ENCODE peak calls at places on chromosome 22, in eight cellular contexts. J is IMR-90; U is epithelial cell of esophagus; H is SK-N-SH; P is psoas muscle; B is HFF-Myc; C is RWPE1; G is CD4-positive, alpha-beta T cell. M is an unnamed sample.

GRCh38 chr22:37499006-37499707 is 13.0 kb upstream of the MFNG start:
- DNase-seq in J (no peak), U (no peak), H (no peak), P (no peak), B (no peak), C (no peak), G (no peak), M (no peak)

GRCh38 chr22:47918936-47919505 is 1156.6 kb downstream of the TBC1D22A start:
- DNase-seq in J (no peak), U (no peak), H (no peak), P (no peak), B (no peak), C (no peak), G (no peak), M (no peak)

GRCh38 chr22:49793296-49793695 is 34.4 kb downstream of the BRD1 start:
- DNase-seq in J (no peak), U (no peak), H (peak), P (no peak), B (no peak), C (no peak), G (no peak), M (no peak)

GRCh38 chr22:23437779-23438178 is 142.3 kb downstream of the IGLL1 start:
- DNase-seq in J (no peak), U (no peak), H (no peak), P (no peak), B (no peak), C (no peak), G (no peak), M (no peak)

GRCh38 chr22:46707827-46708570 is 30.1 kb downstream of the CERK start:
- DNase-seq in J (no peak), U (no peak), H (no peak), P (no peak), B (no peak), C (no peak), G (no peak), M (no peak)

GRCh38 chr22:46502776-46503175 is 34.6 kb downstream of the CELSR1 start:
- DNase-seq in J (no peak), U (no peak), H (peak), P (peak), B (no peak), C (no peak), G (no peak), M (no peak)

GRCh38 chr22:27597703-27598444 is 203.7 kb downstream of the MN1 start:
- DNase-seq in J (no peak), U (peak), H (no peak), P (no peak), B (no peak), C (peak), G (no peak), M (no peak)

GRCh38 chr22:47854226-47854625 is 1091.8 kb downstream of the TBC1D22A start:
- DNase-seq in J (no peak), U (no peak), H (no peak), P (no peak), B (no peak), C (no peak), G (no peak), M (no peak)

GRCh38 chr22:27846248-27846760 is 44.7 kb upstream of the MN1 start:
- DNase-seq in J (no peak), U (no peak), H (no peak), P (no peak), B (no peak), C (no peak), G (no peak), M (no peak)

GRCh38 chr22:26590525-26590858 is 560 bp upstream of the TPST2 start:
- DNase-seq in J (no peak), U (no peak), H (no peak), P (no peak), B (no peak), C (no peak), G (no peak), M (no peak)

GRCh38 chr22:27108425-27109114 is 451.2 kb downstream of the MIAT start:
- DNase-seq in J (no peak), U (peak), H (peak), P (peak), B (no peak), C (no peak), G (no peak), M (no peak)

GRCh38 chr22:22773979-22774738 is 113.5 kb upstream of the IGLL5 start:
- DNase-seq in J (no peak), U (no peak), H (no peak), P (no peak), B (no peak), C (no peak), G (no peak), M (no peak)

GRCh38 chr22:48647051-48647450 is 1180.6 kb downstream of the BRD1 start:
- DNase-seq in J (no peak), U (no peak), H (no peak), P (no peak), B (no peak), C (no peak), G (no peak), M (no peak)

GRCh38 chr22:50314455-50315288 is 7.2 kb upstream of the PLXNB2 start:
- DNase-seq in J (no peak), U (no peak), H (peak), P (no peak), B (no peak), C (no peak), G (peak), M (peak)

GRCh38 chr22:38861170-38861874 is 10.7 kb downstream of the CBX6 start:
- DNase-seq in J (no peak), U (no peak), H (no peak), P (peak), B (no peak), C (no peak), G (no peak), M (no peak)
- TF ChIP-seq CTCF in J (peak), U (no peak), H (no peak), P (no peak), B (no peak), C (no peak), G (no peak), M (no peak)

GRCh38 chr22:20116951-20117645 is at the start of gene TRMT2A:
- DNase-seq in J (peak), U (peak), H (peak), P (peak), B (peak), C (peak), G (peak), M (peak)
- TF ChIP-seq CTCF in J (peak), U (no peak), H (peak), P (no peak), B (no peak), C (peak), G (no peak), M (no peak)

GRCh38 chr22:45077826-45078334 is 68.1 kb upstream of the PHF21B start:
- DNase-seq in J (no peak), U (no peak), H (no peak), P (no peak), B (no peak), C (no peak), G (no peak), M (no peak)

GRCh38 chr22:45083659-45084305 is 74.0 kb upstream of the PHF21B start:
- DNase-seq in J (peak), U (peak), H (no peak), P (no peak), B (peak), C (peak), G (no peak), M (no peak)

GRCh38 chr22:45087802-45088201 is 75.9 kb upstream of the NUP50 start:
- DNase-seq in J (no peak), U (no peak), H (no peak), P (no peak), B (no peak), C (no peak), G (no peak), M (no peak)

GRCh38 chr22:45084400-45084920 is 74.7 kb upstream of the PHF21B start:
- DNase-seq in J (no peak), U (no peak), H (no peak), P (no peak), B (no peak), C (no peak), G (no peak), M (no peak)

GRCh38 chr22:45082795-45083194 is 73.0 kb upstream of the PHF21B start:
- DNase-seq in J (no peak), U (no peak), H (peak), P (no peak), B (no peak), C (no peak), G (no peak), M (no peak)
- TF ChIP-seq CTCF in J (peak), U (no peak), H (peak), P (no peak), B (peak), C (no peak), G (no peak), M (no peak)

GRCh38 chr22:42685941-42686666 is 34.6 kb downstream of the A4GALT start:
- DNase-seq in J (no peak), U (no peak), H (peak), P (peak), B (no peak), C (peak), G (no peak), M (no peak)
- TF ChIP-seq CTCF in J (no peak), U (no peak), H (no peak), P (no peak), B (no peak), C (no peak), G (no peak), M (no peak)

GRCh38 chr22:31872209-31872608 is 72.1 kb upstream of the YWHAH start:
- DNase-seq in J (no peak), U (no peak), H (peak), P (no peak), B (no peak), C (no peak), G (no peak), M (no peak)
- TF ChIP-seq CTCF in J (no peak), U (no peak), H (peak), P (peak), B (no peak), C (no peak), G (no peak), M (no peak)

DNA sequence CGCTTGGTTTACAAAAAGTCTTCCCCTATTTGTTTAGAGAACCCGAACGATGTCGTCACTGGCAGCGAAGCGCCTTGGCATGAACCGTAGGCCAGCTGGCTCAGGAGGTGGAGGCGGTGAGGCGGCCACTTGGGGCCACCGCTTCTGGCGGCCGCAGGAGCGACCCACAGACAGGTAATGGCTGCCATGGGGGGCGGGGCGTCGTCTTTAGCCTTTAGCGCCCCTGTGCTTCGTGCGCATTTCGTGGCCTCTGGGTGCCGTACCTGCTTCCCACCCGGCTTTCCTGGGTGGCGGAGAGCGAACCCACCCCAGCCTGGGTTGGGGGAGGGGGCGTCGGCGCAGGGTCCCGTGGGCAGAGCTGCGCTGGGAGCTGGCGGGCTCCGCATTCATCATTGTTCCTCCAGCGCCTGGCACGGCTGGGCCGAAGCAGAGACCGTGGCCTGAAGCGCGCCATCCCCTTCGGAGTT is 470 bp upstream of the OSBP2 start:
- DNase-seq in J (peak), U (peak), H (peak), P (peak), B (no peak), C (peak), G (peak), M (peak)
- TF ChIP-seq CTCF in J (no peak), U (no peak), H (no peak), P (no peak), B (no peak), C (no peak), G (no peak), M (no peak)

GRCh38 chr22:17009640-17010291 is 1.7 kb upstream of the GAB4 start:
- DNase-seq in J (no peak), U (no peak), H (no peak), P (no peak), B (no peak), C (no peak), G (no peak), M (no peak)
- TF ChIP-seq CTCF in J (no peak), U (no peak), H (no peak), P (no peak), B (no peak), C (no peak), G (no peak), M (no peak)

DNA sequence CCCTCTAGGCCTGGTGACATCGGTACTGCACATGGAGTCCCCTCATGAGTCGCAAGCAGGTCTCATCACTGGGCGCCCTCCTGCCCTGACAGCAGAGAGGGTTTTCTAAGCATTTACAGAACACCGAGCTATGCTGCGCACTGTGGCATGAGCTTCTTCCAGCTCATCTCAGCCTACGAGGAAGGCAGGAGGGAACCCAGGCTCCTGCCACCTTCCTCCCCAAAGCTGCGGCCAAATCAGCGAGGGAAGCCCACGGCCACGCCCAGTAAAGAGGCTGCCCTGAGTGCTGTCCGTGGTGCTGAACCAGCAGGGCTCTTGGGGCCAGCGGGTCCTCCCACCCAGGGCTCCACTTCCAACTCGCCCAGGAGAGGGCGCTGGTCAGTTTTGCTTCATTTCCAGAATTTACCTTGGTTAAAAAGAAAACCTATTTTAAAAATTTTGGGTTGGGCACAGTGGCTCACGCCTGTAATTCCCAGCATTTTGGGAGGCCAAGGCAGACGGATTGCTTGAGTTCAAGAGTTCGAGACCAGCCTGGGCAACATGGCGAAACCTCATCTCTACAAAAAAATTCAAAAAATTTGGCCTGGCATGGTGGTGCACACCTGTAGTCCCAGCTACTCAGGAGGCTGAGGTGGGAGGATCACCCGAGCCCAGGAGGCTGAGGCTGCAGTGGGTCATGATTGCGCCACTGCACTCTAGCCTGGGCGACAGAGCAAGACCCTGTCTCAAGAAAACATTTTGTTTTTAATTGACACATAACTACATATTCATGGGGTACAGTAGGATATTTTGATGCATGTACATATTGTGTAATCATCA is 34.2 kb downstream of the PHF21B start:
- DNase-seq in J (peak), U (peak), H (peak), P (peak), B (peak), C (peak), G (peak), M (peak)
- TF ChIP-seq CTCF in J (peak), U (peak), H (peak), P (peak), B (peak), C (peak), G (no peak), M (peak)

GRCh38 chr22:36334838-36335603 is 52.7 kb downstream of the MYH9 start:
- DNase-seq in J (peak), U (peak), H (no peak), P (no peak), B (no peak), C (no peak), G (no peak), M (no peak)

GRCh38 chr22:36335621-36336020 is 52.1 kb downstream of the MYH9 start:
- DNase-seq in J (no peak), U (no peak), H (no peak), P (no peak), B (no peak), C (no peak), G (no peak), M (no peak)

GRCh38 chr22:36333632-36334031 is 54.1 kb downstream of the MYH9 start:
- DNase-seq in J (no peak), U (peak), H (no peak), P (no peak), B (no peak), C (no peak), G (no peak), M (no peak)

GRCh38 chr22:36332623-36333331 is 55.0 kb downstream of the MYH9 start:
- DNase-seq in J (peak), U (peak), H (no peak), P (no peak), B (peak), C (peak), G (peak), M (no peak)

GRCh38 chr22:36334081-36334831 is 53.5 kb downstream of the MYH9 start:
- DNase-seq in J (no peak), U (peak), H (no peak), P (no peak), B (no peak), C (no peak), G (no peak), M (no peak)
- TF ChIP-seq CTCF in J (no peak), U (peak), H (peak), P (peak), B (peak), C (no peak), G (no peak), M (no peak)